ENCODE peak calls at places on chromosomes 3 and 15, in four cellular contexts. One of them, this sample, is unnamed.
A peak's percentile ranks its signal among the peaks of the same experiment; 100 is the strongest.

GRCh38 chr15:60299452-60300047 is 98.2 kb downstream of the ANXA2 start:
- DNase-seq in A549: no peak
- DNase-seq in K562: peak; percentile 22
- DNase-seq in GM12878: no peak
- DNase-seq in this sample: no peak

GRCh38 chr15:71455107-71455506 is 339.8 kb downstream of the THSD4 start:
- DNase-seq in K562: no peak
- DNase-seq in GM12878: no peak
- DNase-seq in A549: no peak
- DNase-seq in this sample: peak; percentile 36

GRCh38 chr3:44016818-44017217 is 224.9 kb upstream of the TOPAZ1 start:
- DNase-seq in A549: no peak
- DNase-seq in K562: no peak
- DNase-seq in GM12878: no peak
- DNase-seq in this sample: no peak

GRCh38 chr3:122982202-122983185 is 45.1 kb downstream of the SEMA5B start:
- DNase-seq in K562: no peak
- DNase-seq in A549: peak; percentile 17
- DNase-seq in GM12878: no peak
- DNase-seq in this sample: no peak

GRCh38 chr3:17808994-17809393 is 66.6 kb upstream of the TBC1D5 start:
- DNase-seq in K562: no peak
- DNase-seq in GM12878: no peak
- DNase-seq in A549: no peak
- DNase-seq in this sample: peak; percentile 3

GRCh38 chr3:131216340-131216739 is 165.2 kb upstream of the NUDT16 start:
- DNase-seq in A549: no peak
- DNase-seq in GM12878: no peak
- DNase-seq in K562: no peak
- DNase-seq in this sample: no peak

GRCh38 chr3:9009976-9010545 is 46.8 kb upstream of the RAD18 start:
- DNase-seq in A549: no peak
- DNase-seq in K562: no peak
- DNase-seq in GM12878: no peak
- DNase-seq in this sample: no peak

GRCh38 chr3:194042947-194043346 is 93.0 kb upstream of the HES1 start:
- DNase-seq in K562: no peak
- DNase-seq in A549: peak; percentile 9
- DNase-seq in GM12878: no peak
- DNase-seq in this sample: peak; percentile 83

GRCh38 chr3:155859859-155860258 is 5.6 kb upstream of the SLC33A1 start:
- DNase-seq in A549: peak; percentile 45
- DNase-seq in GM12878: no peak
- DNase-seq in K562: no peak
- DNase-seq in this sample: peak; percentile 18

GRCh38 chr3:132034486-132035464 is at the start of gene CPNE4:
- DNase-seq in GM12878: no peak
- DNase-seq in A549: peak; percentile 83
- DNase-seq in K562: peak; percentile 89
- DNase-seq in this sample: peak; percentile 51

GRCh38 chr3:138230525-138230924 is 43.4 kb downstream of the ARMC8 start:
- DNase-seq in GM12878: no peak
- DNase-seq in K562: no peak
- DNase-seq in A549: no peak
- DNase-seq in this sample: peak; percentile 69

GRCh38 chr3:157355276-157355675 is 81.4 kb upstream of the PTX3 start:
- DNase-seq in GM12878: no peak
- DNase-seq in K562: no peak
- DNase-seq in A549: no peak
- DNase-seq in this sample: no peak

GRCh38 chr3:179613807-179614206 is 9.2 kb downstream of the NDUFB5 start:
- DNase-seq in A549: no peak
- DNase-seq in K562: no peak
- DNase-seq in GM12878: no peak
- DNase-seq in this sample: peak; percentile 57

GRCh38 chr15:71526061-71526460 is 284.3 kb upstream of the NR2E3 start:
- DNase-seq in A549: no peak
- DNase-seq in GM12878: no peak
- DNase-seq in K562: no peak
- DNase-seq in this sample: peak; percentile 40

GRCh38 chr3:43455233-43455632 is 166.6 kb downstream of the ANO10 start:
- DNase-seq in A549: peak; percentile 30
- DNase-seq in K562: peak; percentile 14
- DNase-seq in GM12878: no peak
- DNase-seq in this sample: peak; percentile 76

GRCh38 chr3:176848431-176849214 is 348.7 kb downstream of the TBL1XR1 start:
- DNase-seq in K562: no peak
- DNase-seq in GM12878: no peak
- DNase-seq in A549: no peak
- DNase-seq in this sample: peak; percentile 3

GRCh38 chr3:49889296-49889695 is 14.4 kb downstream of the MST1R start:
- DNase-seq in K562: no peak
- DNase-seq in GM12878: no peak
- DNase-seq in A549: no peak
- DNase-seq in this sample: no peak

GRCh38 chr15:51342249-51342999 is 969 bp downstream of the GLDN start:
- DNase-seq in GM12878: no peak
- DNase-seq in A549: no peak
- DNase-seq in K562: no peak
- DNase-seq in this sample: no peak

GRCh38 chr15:77266708-77267387 is 153.1 kb downstream of the PEAK1 start:
- DNase-seq in K562: no peak
- DNase-seq in A549: peak; percentile 45
- DNase-seq in GM12878: no peak
- DNase-seq in this sample: peak; percentile 64

GRCh38 chr15:84142888-84143337 is 92.7 kb upstream of the GOLGA6L4 start:
- DNase-seq in K562: peak; percentile 72
- DNase-seq in A549: peak; percentile 90
- DNase-seq in GM12878: peak; percentile 67
- DNase-seq in this sample: peak; percentile 70

GRCh38 chr15:91422704-91423254 is 322.7 kb downstream of the SV2B start:
- DNase-seq in GM12878: no peak
- DNase-seq in A549: no peak
- DNase-seq in K562: no peak
- DNase-seq in this sample: no peak

GRCh38 chr15:33975023-33975565 is 6.8 kb downstream of the CHRM5 start:
- DNase-seq in GM12878: no peak
- DNase-seq in K562: no peak
- DNase-seq in A549: peak; percentile 14
- DNase-seq in this sample: no peak

GRCh38 chr3:58628823-58629562 is 37.6 kb downstream of the FAM3D start:
- DNase-seq in GM12878: no peak
- DNase-seq in K562: no peak
- DNase-seq in A549: no peak
- DNase-seq in this sample: peak; percentile 97

GRCh38 chr3:632571-633170 is 436.1 kb downstream of the CHL1 start:
- DNase-seq in K562: peak; percentile 51
- DNase-seq in A549: peak; percentile 67
- DNase-seq in GM12878: no peak
- DNase-seq in this sample: peak; percentile 18

GRCh38 chr15:76999996-77000395 is 5.1 kb downstream of the PSTPIP1 start:
- DNase-seq in GM12878: no peak
- DNase-seq in A549: no peak
- DNase-seq in K562: no peak
- DNase-seq in this sample: no peak

GRCh38 chr3:113117511-113118302 is 93.7 kb upstream of the BOC start:
- DNase-seq in GM12878: no peak
- DNase-seq in A549: no peak
- DNase-seq in K562: no peak
- DNase-seq in this sample: peak; percentile 90

GRCh38 chr15:86375733-86376132 is 296.1 kb downstream of the AGBL1 start:
- DNase-seq in A549: no peak
- DNase-seq in K562: no peak
- DNase-seq in GM12878: no peak
- DNase-seq in this sample: no peak

GRCh38 chr3:152969557-152970300 is 134.8 kb downstream of the P2RY1 start:
- DNase-seq in K562: no peak
- DNase-seq in A549: peak; percentile 86
- DNase-seq in GM12878: no peak
- DNase-seq in this sample: no peak

GRCh38 chr3:61925721-61926120 is 364.4 kb downstream of the PTPRG start:
- DNase-seq in A549: no peak
- DNase-seq in K562: no peak
- DNase-seq in GM12878: no peak
- DNase-seq in this sample: peak; percentile 5

GRCh38 chr15:56243117-56243773 is 434 bp downstream of the RFX7 start:
- DNase-seq in K562: peak; percentile 60
- DNase-seq in A549: peak; percentile 67
- DNase-seq in GM12878: no peak
- DNase-seq in this sample: peak; percentile 26

GRCh38 chr3:47762233-47762632 is 19.5 kb downstream of the SMARCC1 start:
- DNase-seq in GM12878: no peak
- DNase-seq in A549: no peak
- DNase-seq in K562: peak; percentile 72
- DNase-seq in this sample: peak; percentile 28

GRCh38 chr3:47176582-47176981 is 12.7 kb upstream of the SETD2 start:
- DNase-seq in K562: no peak
- DNase-seq in A549: no peak
- DNase-seq in GM12878: no peak
- DNase-seq in this sample: no peak

GRCh38 chr15:61655881-61656280 is 404.4 kb downstream of the VPS13C start:
- DNase-seq in GM12878: no peak
- DNase-seq in A549: no peak
- DNase-seq in K562: no peak
- DNase-seq in this sample: no peak

GRCh38 chr15:61654918-61655317 is 405.3 kb downstream of the VPS13C start:
- DNase-seq in K562: no peak
- DNase-seq in A549: no peak
- DNase-seq in GM12878: no peak
- DNase-seq in this sample: no peak

GRCh38 chr15:61651267-61651666 is 409.0 kb downstream of the VPS13C start:
- DNase-seq in A549: no peak
- DNase-seq in K562: no peak
- DNase-seq in GM12878: no peak
- DNase-seq in this sample: no peak

GRCh38 chr15:61654004-61654740 is 406.1 kb downstream of the VPS13C start:
- DNase-seq in A549: no peak
- DNase-seq in GM12878: no peak
- DNase-seq in K562: no peak
- DNase-seq in this sample: no peak

DNA sequence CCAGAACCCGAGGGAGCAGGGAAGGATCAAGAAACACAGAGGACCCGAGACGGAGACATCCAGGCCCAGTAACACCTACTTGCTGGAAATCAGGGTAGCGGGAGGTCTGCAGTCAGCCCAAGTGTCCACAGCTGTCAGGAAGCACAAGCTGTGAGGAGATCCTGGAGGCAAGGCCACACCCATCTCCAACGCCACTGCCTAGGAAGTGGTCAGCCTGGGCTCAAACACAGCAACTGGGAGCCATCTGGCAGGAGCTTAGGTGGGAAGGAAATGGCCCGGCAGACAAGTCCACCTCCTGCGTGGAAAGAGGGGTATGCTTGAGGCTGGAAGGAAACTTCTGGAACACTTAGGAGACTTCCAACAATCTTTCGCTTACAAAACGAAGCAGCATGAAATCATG is 407.1 kb downstream of the VPS13C start:
- DNase-seq in K562: no peak
- DNase-seq in A549: no peak
- DNase-seq in GM12878: no peak
- DNase-seq in this sample: no peak
- TF ChIP-seq RCOR1 in K562: no peak
- TF ChIP-seq RCOR1 in A549: no peak
- TF ChIP-seq RCOR1 in GM12878: no peak
- TF ChIP-seq RCOR1 in this sample: no peak

GRCh38 chr3:98343647-98344507 is 9.8 kb upstream of the OR5K4 start:
- DNase-seq in K562: peak; percentile 23
- DNase-seq in GM12878: no peak
- DNase-seq in A549: peak; percentile 53
- DNase-seq in this sample: peak; percentile 17
- TF ChIP-seq ELK1 in K562: no peak
- TF ChIP-seq ELK1 in GM12878: no peak
- TF ChIP-seq ELK1 in A549: no peak
- TF ChIP-seq ELK1 in this sample: no peak

GRCh38 chr3:119893769-119894168 is 111.9 kb downstream of the NR1I2 start:
- DNase-seq in K562: no peak
- DNase-seq in A549: no peak
- DNase-seq in GM12878: no peak
- DNase-seq in this sample: no peak

GRCh38 chr3:119899178-119899511 is 117.2 kb downstream of the NR1I2 start:
- DNase-seq in K562: no peak
- DNase-seq in GM12878: no peak
- DNase-seq in A549: no peak
- DNase-seq in this sample: no peak

GRCh38 chr3:119898478-119899177 is 116.7 kb downstream of the NR1I2 start:
- DNase-seq in A549: no peak
- DNase-seq in GM12878: no peak
- DNase-seq in K562: no peak
- DNase-seq in this sample: peak; percentile 75

GRCh38 chr3:119891944-119892721 is 110.2 kb downstream of the NR1I2 start:
- DNase-seq in A549: peak; percentile 74
- DNase-seq in GM12878: peak; percentile 30
- DNase-seq in K562: peak; percentile 6
- DNase-seq in this sample: peak; percentile 71

DNA sequence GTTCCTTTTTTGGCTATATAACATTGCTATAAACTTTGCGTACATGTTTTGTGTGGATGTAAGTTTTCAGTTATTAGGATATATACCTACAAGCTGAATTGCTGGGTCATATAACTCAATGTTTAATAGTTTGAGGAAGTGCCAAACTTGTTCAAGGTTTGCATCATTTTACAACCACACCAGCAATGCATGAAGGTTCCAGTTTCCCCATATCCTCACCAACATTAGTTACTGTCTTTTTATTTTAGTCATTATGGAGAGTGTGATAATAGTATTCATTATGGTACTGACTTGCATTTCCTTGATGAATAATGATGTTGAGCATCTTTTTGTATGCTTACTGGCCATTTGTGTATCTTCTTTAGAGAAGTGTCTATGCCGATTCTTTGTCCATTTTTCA is 112.3 kb downstream of the NR1I2 start:
- DNase-seq in GM12878: no peak
- DNase-seq in K562: no peak
- DNase-seq in A549: no peak
- DNase-seq in this sample: no peak
- TF ChIP-seq RCOR1 in GM12878: no peak
- TF ChIP-seq RCOR1 in K562: no peak
- TF ChIP-seq RCOR1 in A549: no peak
- TF ChIP-seq RCOR1 in this sample: no peak

DNA sequence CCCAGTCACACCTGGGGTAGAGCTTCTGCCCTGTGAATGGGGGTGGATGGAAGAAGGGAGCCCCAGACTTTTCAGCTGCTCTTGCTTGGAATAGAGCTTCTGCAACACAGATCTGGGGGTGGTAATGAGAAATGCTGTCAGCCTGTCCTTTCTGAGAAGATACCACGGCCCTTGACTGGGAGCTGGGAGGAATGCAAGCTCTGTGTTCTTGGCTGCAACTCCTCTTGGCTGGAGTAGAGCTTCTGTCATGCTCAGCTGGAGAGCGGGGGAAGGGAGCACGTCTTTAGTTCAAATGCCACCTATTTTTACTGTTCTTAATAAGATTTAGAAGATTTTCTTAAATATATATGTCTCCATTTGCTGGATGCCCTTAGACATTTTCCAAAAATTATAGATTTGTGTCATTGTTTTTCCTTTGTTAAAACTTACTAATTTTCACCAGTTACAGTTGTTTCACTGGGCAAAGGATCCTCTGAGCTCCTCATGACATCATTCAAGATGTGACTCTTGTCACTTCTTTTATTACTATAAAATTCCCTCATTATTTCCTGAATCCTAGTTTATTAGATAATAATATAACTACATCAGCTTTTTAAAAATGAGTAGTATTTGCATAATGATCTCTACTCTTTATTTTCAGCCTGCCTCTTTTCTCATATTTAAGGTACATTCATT is 179.9 kb upstream of the TGFBR2 start:
- DNase-seq in K562: no peak
- DNase-seq in A549: no peak
- DNase-seq in GM12878: no peak
- DNase-seq in this sample: peak; percentile 61
- TF ChIP-seq ELK1 in K562: no peak
- TF ChIP-seq ELK1 in A549: no peak
- TF ChIP-seq ELK1 in GM12878: no peak
- TF ChIP-seq ELK1 in this sample: no peak